ENCODE peak calls at places on chromosomes 4 and X, in six cellular contexts. F is B cell; X is activated naive CD8-positive, alpha-beta T cell treated with anti-CD3 and anti-CD28 coated beads, Interleukin-2, amount 50 U/mL, for 16 hours; T is GM06990; B is cardiac fibroblast; M is NCI-H69. W is an unnamed sample.

GRCh38 chr4:139660518-139661149 is 5.0 kb upstream of the MGST2 start:
- DNase-seq in F (no peak), X (no peak), T (no peak), B (peak), M (no peak), W (no peak)

GRCh38 chr4:83013420-83013867 is 2.8 kb upstream of the LIN54 start:
- DNase-seq in F (no peak), X (no peak), T (no peak), B (no peak), M (peak), W (no peak)

GRCh38 chrX:33379839-33380238 is 168.5 kb upstream of the DMD start:
- DNase-seq in F (no peak), X (no peak), T (no peak), B (peak), M (no peak), W (no peak)

GRCh38 chr4:141215030-141215429 is 5.7 kb upstream of the ZNF330 start:
- DNase-seq in F (no peak), X (no peak), T (no peak), B (no peak), M (no peak), W (no peak)

GRCh38 chr4:41346306-41347061 is 89.8 kb downstream of the UCHL1 start:
- DNase-seq in F (no peak), X (no peak), T (no peak), B (no peak), M (no peak), W (peak)

GRCh38 chrX:139831689-139832456 is 101.0 kb downstream of the ATP11C start:
- DNase-seq in F (no peak), X (no peak), T (no peak), B (peak), M (peak), W (no peak)

GRCh38 chr4:4789462-4789861 is 70.0 kb upstream of the MSX1 start:
- DNase-seq in F (no peak), X (no peak), T (no peak), B (no peak), M (no peak), W (no peak)

GRCh38 chr4:1945492-1945891 is 63.3 kb downstream of the NELFA start:
- DNase-seq in F (no peak), X (no peak), T (no peak), B (no peak), M (no peak), W (no peak)

GRCh38 chr4:172826346-172826745 is 342.3 kb upstream of the GALNT7 start:
- DNase-seq in F (no peak), X (no peak), T (no peak), B (no peak), M (no peak), W (no peak)

GRCh38 chr4:159272341-159273125 is 169.7 kb downstream of the RAPGEF2 start:
- DNase-seq in F (no peak), X (no peak), T (no peak), B (no peak), M (peak), W (no peak)

GRCh38 chr4:152864361-152864760 is 71.8 kb upstream of the FHDC1 start:
- DNase-seq in F (no peak), X (no peak), T (no peak), B (no peak), M (no peak), W (no peak)

GRCh38 chr4:47383829-47384427 is 79.6 kb downstream of the COMMD8 start:
- DNase-seq in F (peak), X (no peak), T (peak), B (peak), M (peak), W (no peak)

GRCh38 chr4:140081582-140082398 is 72.2 kb downstream of the MAML3 start:
- DNase-seq in F (no peak), X (no peak), T (no peak), B (no peak), M (peak), W (no peak)

GRCh38 chr4:168221298-168221697 is 97.3 kb downstream of the DDX60 start:
- DNase-seq in F (no peak), X (no peak), T (no peak), B (peak), M (peak), W (no peak)

GRCh38 chrX:18649498-18649951 is 22.4 kb downstream of the RS1 start:
- DNase-seq in F (no peak), X (no peak), T (no peak), B (no peak), M (peak), W (no peak)

GRCh38 chrX:20221902-20222301 is 44.8 kb downstream of the RPS6KA3 start:
- DNase-seq in F (no peak), X (no peak), T (no peak), B (no peak), M (no peak), W (no peak)

GRCh38 chrX:53256446-53257041 is 24.8 kb downstream of the IQSEC2 start:
- DNase-seq in F (no peak), X (no peak), T (no peak), B (no peak), M (peak), W (no peak)

GRCh38 chr4:7941111-7942018 is 1.7 kb upstream of the AFAP1 start:
- DNase-seq in F (no peak), X (no peak), T (no peak), B (no peak), M (no peak), W (peak)

GRCh38 chrX:16416588-16416987 is 233.4 kb upstream of the S100G start:
- DNase-seq in F (no peak), X (no peak), T (no peak), B (no peak), M (no peak), W (no peak)

GRCh38 chr4:161991811-161992210 is 172.0 kb downstream of the FSTL5 start:
- DNase-seq in F (no peak), X (no peak), T (no peak), B (no peak), M (no peak), W (no peak)

GRCh38 chr4:183591301-183591700 is 67.7 kb downstream of the RWDD4 start:
- DNase-seq in F (no peak), X (no peak), T (no peak), B (peak), M (no peak), W (no peak)

GRCh38 chr4:113826431-113826830 is 64.9 kb upstream of the CAMK2D start:
- DNase-seq in F (no peak), X (no peak), T (no peak), B (peak), M (peak), W (no peak)

GRCh38 chr4:151857368-151857767 is 96.6 kb upstream of the GATB start:
- DNase-seq in F (no peak), X (no peak), T (no peak), B (no peak), M (no peak), W (no peak)

GRCh38 chr4:74112399-74113090 is 13.6 kb upstream of the CXCL2 start:
- DNase-seq in F (no peak), X (no peak), T (no peak), B (peak), M (no peak), W (no peak)

GRCh38 chrX:142898164-142898563 is 127.6 kb upstream of the SPANXN4 start:
- DNase-seq in F (no peak), X (no peak), T (no peak), B (no peak), M (no peak), W (no peak)

GRCh38 chr4:165522049-165522448 is 143.2 kb downstream of the CPE start:
- DNase-seq in F (no peak), X (no peak), T (no peak), B (no peak), M (no peak), W (no peak)

GRCh38 chr4:13378973-13379759 is 105.0 kb downstream of the RAB28 start:
- DNase-seq in F (no peak), X (no peak), T (peak), B (no peak), M (no peak), W (no peak)

W was measured in PC-9.